ENCODE peak calls at places on chromosomes 11 and 22, in four cellular contexts. D, G, S and P are unnamed samples.

GRCh38 chr11:35602979-35603378 is 15.3 kb upstream of the FJX1 start:
- DNase-seq in D (no peak), G (no peak), S (no peak), P (no peak)

GRCh38 chr11:12216100-12216499 is 105.7 kb downstream of the MICAL2 start:
- DNase-seq in D (no peak), G (no peak), S (no peak), P (no peak)

GRCh38 chr11:35045219-35045819 is 93.7 kb upstream of the CD44 start:
- DNase-seq in D (no peak), G (peak), S (no peak), P (no peak)

GRCh38 chr11:115256326-115257197 is 247.7 kb downstream of the CADM1 start:
- DNase-seq in D (no peak), G (no peak), S (no peak), P (no peak)

GRCh38 chr11:33507967-33508366 is 192.7 kb downstream of the C11orf91 start:
- DNase-seq in D (no peak), G (no peak), S (no peak), P (no peak)

GRCh38 chr11:87368876-87369480 is 331.2 kb downstream of the TMEM135 start:
- DNase-seq in D (no peak), G (no peak), S (no peak), P (no peak)

GRCh38 chr11:2507212-2507901 is 62.5 kb downstream of the KCNQ1 start:
- DNase-seq in D (no peak), G (no peak), S (peak), P (no peak)

GRCh38 chr11:2896047-2896446 is 10.5 kb upstream of the CDKN1C start:
- DNase-seq in D (no peak), G (no peak), S (no peak), P (no peak)

GRCh38 chr11:71342951-71343827 is 90.8 kb upstream of the SHANK2 start:
- DNase-seq in D (no peak), G (peak), S (peak), P (no peak)

GRCh38 chr11:118610773-118611432 is 3.5 kb downstream of the PHLDB1 start:
- DNase-seq in D (no peak), G (peak), S (peak), P (peak)

GRCh38 chr22:38504731-38505594 is 1.1 kb downstream of the DDX17 start:
- DNase-seq in D (no peak), G (peak), S (peak), P (no peak)

GRCh38 chr22:40709752-40710413 is 30.6 kb downstream of the MCHR1 start:
- DNase-seq in D (no peak), G (no peak), S (no peak), P (no peak)

GRCh38 chr11:8309862-8310261 is 46.2 kb upstream of the LMO1 start:
- DNase-seq in D (no peak), G (no peak), S (no peak), P (no peak)

GRCh38 chr11:44737686-44738085 is 10.9 kb downstream of the TSPAN18 start:
- DNase-seq in D (no peak), G (no peak), S (no peak), P (no peak)

GRCh38 chr22:33470456-33470855 is 412.3 kb upstream of the SYN3 start:
- DNase-seq in D (no peak), G (no peak), S (no peak), P (no peak)

GRCh38 chr11:86478348-86478747 is 103.7 kb downstream of the CCDC81 start:
- DNase-seq in D (no peak), G (no peak), S (no peak), P (no peak)

GRCh38 chr11:130528862-130529261 is 80.4 kb downstream of the ADAMTS15 start:
- DNase-seq in D (no peak), G (no peak), S (no peak), P (no peak)

GRCh38 chr11:63574856-63575602 is 11.8 kb upstream of the PLAAT2 start:
- DNase-seq in D (no peak), G (no peak), S (peak), P (no peak)

GRCh38 chr22:30267382-30268302 is 991 bp upstream of the OSM start:
- DNase-seq in D (no peak), G (no peak), S (no peak), P (no peak)

GRCh38 chr22:19825016-19825339 is 29.7 kb downstream of the GNB1L start:
- DNase-seq in D (no peak), G (no peak), S (peak), P (no peak)

GRCh38 chr22:44709881-44710400 is 7.9 kb downstream of the PRR5 start:
- DNase-seq in D (no peak), G (no peak), S (no peak), P (no peak)

GRCh38 chr22:31099841-31100761 is 7.3 kb downstream of the SELENOM start:
- DNase-seq in D (no peak), G (no peak), S (no peak), P (no peak)

GRCh38 chr11:60367009-60367408 is 11.3 kb upstream of the MS4A7 start:
- DNase-seq in D (no peak), G (no peak), S (no peak), P (no peak)

GRCh38 chr11:36385121-36385530 is 89.0 kb downstream of the PRR5L start:
- DNase-seq in D (no peak), G (no peak), S (no peak), P (no peak)

GRCh38 chr11:91326280-91326679 is 898.3 kb upstream of the FAT3 start:
- DNase-seq in D (no peak), G (no peak), S (no peak), P (no peak)

GRCh38 chr22:45268958-45269844 is 15.5 kb upstream of the UPK3A start:
- DNase-seq in D (peak), G (peak), S (peak), P (peak)

GRCh38 chr11:7278314-7278917 is 26.7 kb downstream of the SYT9 start:
- DNase-seq in D (no peak), G (no peak), S (no peak), P (no peak)

GRCh38 chr11:104700609-104701008 is 197.7 kb downstream of the CASP12 start:
- DNase-seq in D (no peak), G (no peak), S (no peak), P (no peak)

GRCh38 chr11:4076774-4077173 is 17.8 kb upstream of the RRM1 start:
- DNase-seq in D (no peak), G (no peak), S (no peak), P (no peak)

GRCh38 chr22:36328635-36329216 is 59.0 kb downstream of the MYH9 start:
- DNase-seq in D (no peak), G (no peak), S (peak), P (no peak)